ENCODE peak calls at places on chromosomes 12 and 14, in five cellular contexts. G is astrocyte of the spinal cord, K is bronchial epithelial cell, I is GM04504, Q is HL-60. A is an unnamed sample.

GRCh38 chr14:89184952-89185351 is 232.1 kb downstream of the FOXN3 start:
- DNase-seq in G (no peak), K (no peak), I (no peak), Q (no peak), A (no peak)

GRCh38 chr14:53946404-53947400 is 9.9 kb downstream of the BMP4 start:
- DNase-seq in G (peak; percentile 46), K (no peak), I (no peak), Q (no peak), A (no peak)

GRCh38 chr14:93105362-93105761 is 10.4 kb downstream of the ITPK1 start:
- DNase-seq in G (peak; percentile 60), K (peak; percentile 69), I (peak; percentile 57), Q (peak; percentile 66), A (no peak)

GRCh38 chr14:30874120-30874998 is at the start of gene COCH:
- DNase-seq in G (no peak), K (no peak), I (no peak), Q (peak; percentile 33), A (no peak)

GRCh38 chr14:99320621-99321235 is 48.7 kb upstream of the BCL11B start:
- DNase-seq in G (no peak), K (no peak), I (no peak), Q (no peak), A (no peak)

GRCh38 chr14:94670692-94671285 is 58.6 kb downstream of the SERPINA3 start:
- DNase-seq in G (no peak), K (no peak), I (no peak), Q (no peak), A (no peak)

GRCh38 chr14:68793734-68794129 is 865 bp upstream of the ZFP36L1 start:
- DNase-seq in G (no peak), K (no peak), I (no peak), Q (no peak), A (no peak)

GRCh38 chr14:34275038-34275437 is 187.0 kb downstream of the SPTSSA start:
- DNase-seq in G (no peak), K (no peak), I (peak; percentile 47), Q (no peak), A (no peak)

GRCh38 chr12:9041321-9041720 is 52.0 kb downstream of the KLRG1 start:
- DNase-seq in G (peak; percentile 24), K (no peak), I (no peak), Q (no peak), A (no peak)

GRCh38 chr14:105474478-105475268 is at the start of gene CRIP2:
- DNase-seq in G (peak; percentile 26), K (no peak), I (no peak), Q (no peak), A (no peak)

GRCh38 chr14:96410119-96410518 is 18.2 kb downstream of the AK7 start:
- DNase-seq in G (peak; percentile 10), K (no peak), I (no peak), Q (no peak), A (no peak)

GRCh38 chr12:88579941-88580871 is at the start of gene KITLG:
- DNase-seq in G (peak; percentile 90), K (peak; percentile 71), I (peak; percentile 76), Q (no peak), A (peak; percentile 65)

GRCh38 chr14:93430889-93431670 is at the start of gene UNC79:
- DNase-seq in G (no peak), K (no peak), I (no peak), Q (no peak), A (no peak)

GRCh38 chr12:47997321-47997720 is 7.0 kb downstream of the COL2A1 start:
- DNase-seq in G (no peak), K (no peak), I (no peak), Q (no peak), A (no peak)

GRCh38 chr14:89012272-89013097 is 188.0 kb downstream of the TTC8 start:
- DNase-seq in G (no peak), K (no peak), I (no peak), Q (no peak), A (no peak)

GRCh38 chr12:47085815-47086252 is 6.1 kb upstream of the AMIGO2 start:
- DNase-seq in G (peak; percentile 80), K (peak; percentile 77), I (no peak), Q (no peak), A (no peak)

GRCh38 chr12:101010881-101011280 is 199.2 kb downstream of the SLC5A8 start:
- DNase-seq in G (no peak), K (no peak), I (no peak), Q (no peak), A (no peak)

GRCh38 chr12:104833756-104834155 is 124.3 kb downstream of the SLC41A2 start:
- DNase-seq in G (no peak), K (no peak), I (no peak), Q (no peak), A (no peak)

GRCh38 chr12:102484017-102484731 is 3.8 kb upstream of the IGF1 start:
- DNase-seq in G (peak; percentile 58), K (peak; percentile 37), I (peak; percentile 44), Q (peak; percentile 70), A (peak; percentile 2)

GRCh38 chr12:52191841-52192791 is at the start of gene KRT80:
- DNase-seq in G (peak; percentile 98), K (peak; percentile 97), I (peak; percentile 95), Q (peak; percentile 89), A (peak; percentile 96)

GRCh38 chr14:20262642-20263128 is 23.6 kb downstream of the OR11H4 start:
- DNase-seq in G (no peak), K (peak; percentile 97), I (peak; percentile 70), Q (peak; percentile 17), A (peak; percentile 72)

GRCh38 chr14:23346693-23347405 is 5.8 kb downstream of the SLC22A17 start:
- DNase-seq in G (no peak), K (no peak), I (no peak), Q (no peak), A (no peak)

GRCh38 chr12:90484130-90484529 is 470.8 kb downstream of the CCER1 start:
- DNase-seq in G (no peak), K (no peak), I (no peak), Q (no peak), A (no peak)

GRCh38 chr14:99402283-99402648 is 78.4 kb downstream of the SETD3 start:
- DNase-seq in G (no peak), K (no peak), I (no peak), Q (no peak), A (no peak)

GRCh38 chr14:65877631-65878030 is 465.1 kb downstream of the FUT8 start:
- DNase-seq in G (no peak), K (no peak), I (no peak), Q (no peak), A (no peak)

GRCh38 chr14:75232597-75232996 is 46.0 kb upstream of the FOS start:
- DNase-seq in G (no peak), K (no peak), I (no peak), Q (no peak), A (no peak)

GRCh38 chr12:30796891-30797371 is 42.2 kb upstream of the CAPRIN2 start:
- DNase-seq in G (peak; percentile 45), K (peak; percentile 42), I (no peak), Q (no peak), A (no peak)

GRCh38 chr12:53427905-53428594 is 4.4 kb downstream of the AMHR2 start:
- DNase-seq in G (peak; percentile 86), K (peak; percentile 100), I (peak; percentile 71), Q (no peak), A (peak; percentile 75)

GRCh38 chr14:34628681-34629135 is 1.2 kb downstream of the SNX6 start:
- DNase-seq in G (peak; percentile 21), K (no peak), I (no peak), Q (no peak), A (no peak)

GRCh38 chr14:41785696-41786095 is 179.0 kb downstream of the LRFN5 start:
- DNase-seq in G (no peak), K (no peak), I (no peak), Q (no peak), A (no peak)

GRCh38 chr12:64173456-64173855 is 48.6 kb downstream of the KICS2 start:
- DNase-seq in G (no peak), K (no peak), I (no peak), Q (no peak), A (no peak)

GRCh38 chr12:27359578-27360340 is 27.1 kb downstream of the BMAL2 start:
- DNase-seq in G (no peak), K (no peak), I (no peak), Q (no peak), A (no peak)

GRCh38 chr12:6052940-6053329 is 71.5 kb downstream of the VWF start:
- DNase-seq in G (peak; percentile 38), K (no peak), I (no peak), Q (no peak), A (no peak)

GRCh38 chr12:125300249-125300648 is 235.0 kb downstream of the AACS start:
- DNase-seq in G (no peak), K (no peak), I (no peak), Q (no peak), A (no peak)

A was measured in skeletal muscle cell.